ENCODE peak calls at places on chromosomes 13 and 19, in seven cellular contexts. D is IMR-90, R is mesenchymal stem cell, M is PC-3, Z is GM23338, X is Karpas-422, Q is GM23248. W is an unnamed sample.

GRCh38 chr13:92901739-92902138 is 324.9 kb upstream of the GPC6 start:
- DNase-seq in D (no peak), R (no peak), M (peak), Z (no peak), X (no peak), Q (no peak), W (peak)

GRCh38 chr13:39688699-39689405 is 33.4 kb downstream of the COG6 start:
- DNase-seq in D (peak), R (peak), M (no peak), Z (no peak), X (peak), Q (peak), W (no peak)

GRCh38 chr13:96946709-96947311 is 47.5 kb downstream of the OXGR1 start:
- DNase-seq in D (no peak), R (no peak), M (peak), Z (peak), X (no peak), Q (no peak), W (no peak)

GRCh38 chr19:44653977-44654784 is 10.5 kb downstream of the PVR start:
- DNase-seq in D (peak), R (peak), M (peak), Z (peak), X (peak), Q (peak), W (peak)

GRCh38 chr19:4609878-4610511 is 29.3 kb upstream of the TNFAIP8L1 start:
- DNase-seq in D (no peak), R (no peak), M (no peak), Z (peak), X (peak), Q (no peak), W (no peak)

GRCh38 chr13:51881296-51881695 is 19.5 kb downstream of the CCDC70 start:
- DNase-seq in D (no peak), R (no peak), M (no peak), Z (no peak), X (no peak), Q (no peak), W (no peak)

GRCh38 chr13:33487575-33488243 is 202.2 kb upstream of the STARD13 start:
- DNase-seq in D (peak), R (peak), M (peak), Z (peak), X (peak), Q (peak), W (peak)

GRCh38 chr13:99990045-99990977 is 8.7 kb downstream of the ZIC2 start:
- DNase-seq in D (no peak), R (no peak), M (no peak), Z (peak), X (no peak), Q (no peak), W (no peak)

GRCh38 chr19:38015216-38015615 is 108.2 kb downstream of the SIPA1L3 start:
- DNase-seq in D (no peak), R (no peak), M (peak), Z (no peak), X (no peak), Q (no peak), W (peak)

GRCh38 chr13:40315416-40316064 is 350.9 kb downstream of the FOXO1 start:
- DNase-seq in D (no peak), R (no peak), M (no peak), Z (no peak), X (no peak), Q (no peak), W (peak)

GRCh38 chr13:40470665-40471064 is 195.8 kb downstream of the FOXO1 start:
- DNase-seq in D (no peak), R (no peak), M (no peak), Z (no peak), X (no peak), Q (peak), W (no peak)

GRCh38 chr13:76012091-76012721 is 376.1 kb downstream of the LMO7 start:
- DNase-seq in D (peak), R (peak), M (peak), Z (no peak), X (no peak), Q (peak), W (no peak)

GRCh38 chr13:37173214-37173613 is 67.8 kb upstream of the CSNK1A1L start:
- DNase-seq in D (peak), R (peak), M (no peak), Z (peak), X (no peak), Q (peak), W (no peak)

GRCh38 chr13:50676602-50677001 is 166.9 kb downstream of the DLEU7 start:
- DNase-seq in D (peak), R (peak), M (peak), Z (no peak), X (no peak), Q (peak), W (peak)

GRCh38 chr19:49475995-49476880 is 2.2 kb downstream of the FLT3LG start:
- DNase-seq in D (no peak), R (peak), M (no peak), Z (peak), X (peak), Q (peak), W (no peak)

GRCh38 chr13:101624981-101625380 is 172.5 kb downstream of the ITGBL1 start:
- DNase-seq in D (no peak), R (no peak), M (peak), Z (no peak), X (no peak), Q (no peak), W (no peak)

GRCh38 chr13:101624210-101624922 is 171.9 kb downstream of the ITGBL1 start:
- DNase-seq in D (peak), R (peak), M (peak), Z (peak), X (no peak), Q (no peak), W (no peak)

GRCh38 chr13:101627556-101627943 is 175.1 kb downstream of the ITGBL1 start:
- DNase-seq in D (peak), R (peak), M (peak), Z (no peak), X (no peak), Q (peak), W (no peak)

GRCh38 chr13:101628900-101629299 is 176.4 kb downstream of the ITGBL1 start:
- DNase-seq in D (no peak), R (no peak), M (no peak), Z (no peak), X (no peak), Q (no peak), W (no peak)

GRCh38 chr13:101626925-101627555 is 174.6 kb downstream of the ITGBL1 start:
- DNase-seq in D (peak), R (peak), M (peak), Z (no peak), X (peak), Q (peak), W (no peak)
- H2AFZ ChIP-seq in D (peak), R (no peak), M (peak), Z (no peak), X (peak), Q (peak), W (no peak)

DNA sequence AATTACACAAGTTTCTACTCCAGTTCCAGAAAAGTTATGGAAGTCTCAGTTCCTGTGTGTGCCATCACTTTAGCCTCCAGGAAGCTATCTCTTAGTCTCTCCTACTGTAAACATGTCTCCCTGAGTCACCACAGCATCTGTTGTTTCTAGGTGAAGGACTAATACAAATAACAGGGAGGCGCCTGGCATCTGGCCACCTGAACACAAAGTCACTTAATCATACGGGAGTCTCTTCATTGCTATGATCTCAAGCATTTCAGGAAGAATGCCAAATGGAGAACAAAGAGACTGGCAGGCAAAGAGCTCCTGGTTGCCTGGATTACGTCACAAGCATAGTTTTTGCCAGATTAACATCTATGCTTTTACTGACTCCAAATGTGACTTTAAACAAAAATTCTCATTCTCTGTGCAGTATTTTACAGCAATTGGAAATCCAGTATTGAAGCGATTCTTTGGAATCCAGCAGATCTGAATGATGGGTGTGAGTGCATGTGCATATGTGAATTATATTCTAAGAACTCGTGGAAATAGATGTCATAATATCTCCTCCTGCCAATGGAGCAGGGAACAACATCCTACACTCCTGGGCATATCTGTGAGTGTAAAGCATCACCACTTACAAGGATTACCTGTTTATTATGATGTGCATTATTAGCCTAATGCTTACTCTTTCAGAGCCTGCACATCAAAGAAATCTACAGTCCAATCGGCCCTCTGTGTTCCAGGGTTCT is 572.8 kb downstream of the PCDH9 start:
- DNase-seq in D (peak), R (peak), M (peak), Z (peak), X (no peak), Q (peak), W (peak)
- H2AFZ ChIP-seq in D (no peak), R (no peak), M (peak), Z (peak), X (peak), Q (no peak), W (peak)

DNA sequence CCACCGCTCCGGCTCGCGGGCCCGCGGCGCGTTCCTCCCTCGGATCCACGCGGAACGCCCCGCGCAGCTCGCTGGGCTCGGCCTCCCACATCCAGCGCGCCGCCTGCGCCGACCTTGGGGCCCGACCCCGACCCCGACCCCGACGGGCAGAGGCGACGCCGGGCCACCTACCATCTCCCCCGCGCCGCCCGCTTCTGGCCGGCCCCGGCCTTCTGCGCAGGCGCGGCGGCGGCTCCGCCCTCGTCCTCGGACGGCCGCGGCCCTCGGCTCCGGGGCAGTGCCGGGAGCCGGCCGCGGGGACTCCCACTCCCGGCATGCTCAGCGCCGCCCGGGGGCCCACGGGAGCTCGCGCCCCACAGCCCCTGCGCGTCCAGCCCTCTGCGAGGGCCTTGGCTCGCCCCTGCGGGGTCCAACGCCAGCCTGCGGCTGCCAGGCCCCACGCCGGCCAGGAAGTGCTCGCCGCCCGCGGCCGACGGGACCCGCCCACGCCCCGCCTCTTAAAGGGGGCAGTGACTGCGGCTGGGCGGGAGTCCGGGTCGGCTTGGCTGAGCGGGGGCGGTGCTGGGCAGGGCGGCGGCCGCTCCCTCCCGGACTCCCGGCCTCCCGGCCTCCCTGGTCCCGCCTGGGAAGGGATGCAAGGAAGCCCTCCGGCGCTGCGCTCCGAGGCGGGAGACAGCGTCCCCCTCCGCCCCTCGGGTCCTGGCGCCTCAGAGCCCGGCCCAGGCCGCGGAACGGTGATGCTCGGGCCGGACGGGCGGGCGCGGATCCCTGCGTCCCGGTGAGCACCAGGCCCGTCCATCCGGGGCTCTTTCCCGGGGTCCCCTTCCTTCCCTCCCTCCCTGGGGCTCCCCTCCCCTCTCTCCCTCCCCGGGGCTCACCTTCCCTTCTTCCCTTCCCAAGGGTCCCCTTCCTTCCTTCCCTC is at the start of gene DCUN1D2:
- DNase-seq in D (peak), R (peak), M (peak), Z (peak), X (peak), Q (peak), W (peak)
- H2AFZ ChIP-seq in D (peak), R (peak), M (peak), Z (no peak), X (peak), Q (peak), W (peak)

GRCh38 chr13:80529734-80530133 is 188.8 kb upstream of the SPRY2 start:
- DNase-seq in D (no peak), R (no peak), M (peak), Z (no peak), X (no peak), Q (no peak), W (peak)
- H2AFZ ChIP-seq in D (no peak), R (no peak), M (no peak), Z (no peak), X (no peak), Q (no peak), W (no peak)

GRCh38 chr19:48127561-48127960 is 16.9 kb upstream of the PLA2G4C start:
- DNase-seq in D (no peak), R (no peak), M (no peak), Z (no peak), X (no peak), Q (no peak), W (no peak)

GRCh38 chr19:48121909-48122371 is 11.3 kb upstream of the PLA2G4C start:
- DNase-seq in D (no peak), R (no peak), M (peak), Z (no peak), X (no peak), Q (no peak), W (peak)

GRCh38 chr19:48121066-48121465 is 10.4 kb upstream of the PLA2G4C start:
- DNase-seq in D (no peak), R (no peak), M (no peak), Z (no peak), X (no peak), Q (no peak), W (no peak)

GRCh38 chr19:48122421-48122820 is 11.8 kb upstream of the PLA2G4C start:
- DNase-seq in D (no peak), R (no peak), M (no peak), Z (no peak), X (no peak), Q (no peak), W (peak)

GRCh38 chr19:48123907-48124675 is 13.5 kb upstream of the PLA2G4C start:
- DNase-seq in D (peak), R (no peak), M (peak), Z (no peak), X (no peak), Q (peak), W (peak)
- H2AFZ ChIP-seq in D (no peak), R (no peak), M (no peak), Z (no peak), X (no peak), Q (no peak), W (peak)

GRCh38 chr19:12841094-12841493 is 2.8 kb downstream of the MAST1 start:
- DNase-seq in D (peak), R (peak), M (no peak), Z (peak), X (no peak), Q (peak), W (no peak)
- H2AFZ ChIP-seq in D (peak), R (no peak), M (no peak), Z (no peak), X (no peak), Q (peak), W (peak)

GRCh38 chr19:19107663-19108062 is 30.6 kb downstream of the TMEM161A start:
- DNase-seq in D (no peak), R (no peak), M (no peak), Z (peak), X (no peak), Q (no peak), W (no peak)

GRCh38 chr19:19109601-19110000 is 28.7 kb downstream of the TMEM161A start:
- DNase-seq in D (peak), R (peak), M (no peak), Z (no peak), X (no peak), Q (peak), W (no peak)

GRCh38 chr19:19105365-19106060 is 32.8 kb downstream of the TMEM161A start:
- DNase-seq in D (no peak), R (peak), M (peak), Z (peak), X (peak), Q (peak), W (no peak)

GRCh38 chr19:19103167-19103566 is 35.1 kb downstream of the TMEM161A start:
- DNase-seq in D (no peak), R (no peak), M (no peak), Z (no peak), X (no peak), Q (no peak), W (no peak)

DNA sequence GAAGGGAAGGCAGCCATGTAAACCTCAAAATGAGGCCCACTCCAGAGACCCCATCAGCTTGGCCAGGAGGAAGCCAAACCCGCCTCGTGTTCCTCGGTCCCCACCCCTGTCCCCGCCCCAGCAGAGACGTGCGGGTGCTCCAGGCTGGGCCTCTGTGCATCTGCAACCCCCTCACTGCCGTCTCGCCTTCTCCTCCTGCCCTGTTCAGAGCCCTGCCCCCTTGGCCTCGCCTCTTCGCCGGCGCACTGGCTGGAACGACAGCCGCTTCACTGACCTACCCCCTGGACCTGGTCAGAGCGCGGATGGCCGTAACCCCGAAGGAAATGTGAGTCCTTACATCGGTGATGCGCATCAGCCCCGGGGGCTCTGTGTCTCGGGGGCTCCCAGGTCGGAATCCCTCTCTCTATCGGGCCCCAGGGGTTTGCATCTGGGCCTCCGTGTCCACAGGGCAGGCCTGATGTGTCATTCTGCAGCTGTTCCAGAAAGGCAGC is 32.2 kb downstream of the TMEM161A start:
- DNase-seq in D (no peak), R (peak), M (no peak), Z (peak), X (no peak), Q (no peak), W (no peak)
- H2AFZ ChIP-seq in D (peak), R (peak), M (no peak), Z (peak), X (peak), Q (no peak), W (peak)

DNA sequence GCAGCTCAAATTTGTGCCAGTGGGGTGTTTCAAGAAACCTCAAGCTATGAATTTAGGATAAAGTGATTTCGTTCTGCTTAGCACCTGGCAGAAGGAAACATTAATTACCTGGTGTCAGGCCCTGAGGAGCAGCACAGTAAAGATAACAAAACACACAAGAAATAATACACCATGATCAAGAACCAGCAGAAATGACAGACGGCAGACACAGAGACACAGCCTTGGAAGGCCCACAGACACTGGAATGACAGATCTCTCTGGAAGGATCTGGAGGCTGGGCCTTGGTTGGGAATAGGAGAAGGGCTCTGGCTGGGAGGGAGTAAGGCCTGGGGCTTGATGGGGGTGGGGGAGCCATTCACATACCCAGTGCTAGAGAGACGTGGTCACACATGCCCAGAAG is 10.8 kb downstream of the PRODH2 start:
- DNase-seq in D (no peak), R (no peak), M (no peak), Z (no peak), X (no peak), Q (no peak), W (no peak)
- H2AFZ ChIP-seq in D (no peak), R (no peak), M (no peak), Z (no peak), X (no peak), Q (no peak), W (no peak)

DNA sequence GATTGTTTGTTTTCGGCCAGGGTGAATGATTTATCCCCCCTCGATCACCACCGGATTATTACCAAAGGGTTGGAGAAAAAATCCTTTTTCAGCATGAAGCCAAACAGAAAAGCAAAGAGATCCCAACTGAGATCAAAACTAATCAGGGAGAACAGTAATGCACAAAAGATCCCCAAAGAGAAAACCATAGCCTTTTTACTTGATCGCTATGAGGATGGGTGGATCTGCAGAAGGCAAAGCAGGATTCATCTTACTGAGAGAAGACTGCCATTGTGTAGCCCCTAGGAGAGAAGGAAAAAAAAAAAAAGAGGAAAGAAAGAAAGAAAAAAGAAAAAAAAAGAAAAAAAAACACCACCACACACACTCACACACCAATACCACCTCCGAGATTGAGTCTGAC is at the start of gene FGF14:
- DNase-seq in D (no peak), R (peak), M (no peak), Z (no peak), X (no peak), Q (no peak), W (no peak)
- H2AFZ ChIP-seq in D (peak), R (peak), M (no peak), Z (peak), X (no peak), Q (peak), W (peak)